ENCODE peak calls at places on chromosomes 5 and 9, in four cellular contexts. One of them, this sample, is unnamed.

GRCh38 chr5:164824671-164825070 is 1319.3 kb downstream of the MAT2B start:
- DNase-seq in uterus: no peak
- DNase-seq in heart right ventricle: no peak
- DNase-seq in IMR-90: no peak
- DNase-seq in this sample: no peak

GRCh38 chr9:125435776-125436612 is 174.4 kb downstream of the GAPVD1 start:
- DNase-seq in heart right ventricle: no peak
- DNase-seq in uterus: no peak
- DNase-seq in IMR-90: no peak
- DNase-seq in this sample: no peak

GRCh38 chr9:34503406-34503805 is 19.4 kb downstream of the ENHO start:
- DNase-seq in IMR-90: no peak
- DNase-seq in uterus: no peak
- DNase-seq in heart right ventricle: no peak
- DNase-seq in this sample: no peak

GRCh38 chr5:132265336-132266030 is 8.0 kb downstream of the PDLIM4 start:
- DNase-seq in uterus: peak
- DNase-seq in IMR-90: peak
- DNase-seq in heart right ventricle: peak
- DNase-seq in this sample: peak

GRCh38 chr5:64497390-64497789 is 8.4 kb upstream of the RGS7BP start:
- DNase-seq in heart right ventricle: no peak
- DNase-seq in uterus: no peak
- DNase-seq in IMR-90: peak
- DNase-seq in this sample: peak

GRCh38 chr5:134554319-134555222 is 29.1 kb downstream of the JADE2 start:
- DNase-seq in uterus: peak
- DNase-seq in heart right ventricle: peak
- DNase-seq in IMR-90: peak
- DNase-seq in this sample: peak

GRCh38 chr5:370311-370958 is 48.9 kb downstream of the AHRR start:
- DNase-seq in IMR-90: no peak
- DNase-seq in uterus: no peak
- DNase-seq in heart right ventricle: no peak
- DNase-seq in this sample: no peak

GRCh38 chr5:100157066-100157465 is 378.1 kb upstream of the FAM174A start:
- DNase-seq in uterus: no peak
- DNase-seq in heart right ventricle: no peak
- DNase-seq in IMR-90: no peak
- DNase-seq in this sample: no peak

GRCh38 chr9:133340916-133341315 is 4.9 kb upstream of the SURF6 start:
- DNase-seq in heart right ventricle: no peak
- DNase-seq in IMR-90: no peak
- DNase-seq in uterus: no peak
- DNase-seq in this sample: no peak

GRCh38 chr5:98111686-98112085 is 661.8 kb upstream of the RGMB start:
- DNase-seq in uterus: no peak
- DNase-seq in IMR-90: peak
- DNase-seq in heart right ventricle: no peak
- DNase-seq in this sample: peak
- TF ChIP-seq CTCF in uterus: no peak
- TF ChIP-seq CTCF in IMR-90: no peak
- TF ChIP-seq CTCF in heart right ventricle: no peak
- TF ChIP-seq CTCF in this sample: peak

DNA sequence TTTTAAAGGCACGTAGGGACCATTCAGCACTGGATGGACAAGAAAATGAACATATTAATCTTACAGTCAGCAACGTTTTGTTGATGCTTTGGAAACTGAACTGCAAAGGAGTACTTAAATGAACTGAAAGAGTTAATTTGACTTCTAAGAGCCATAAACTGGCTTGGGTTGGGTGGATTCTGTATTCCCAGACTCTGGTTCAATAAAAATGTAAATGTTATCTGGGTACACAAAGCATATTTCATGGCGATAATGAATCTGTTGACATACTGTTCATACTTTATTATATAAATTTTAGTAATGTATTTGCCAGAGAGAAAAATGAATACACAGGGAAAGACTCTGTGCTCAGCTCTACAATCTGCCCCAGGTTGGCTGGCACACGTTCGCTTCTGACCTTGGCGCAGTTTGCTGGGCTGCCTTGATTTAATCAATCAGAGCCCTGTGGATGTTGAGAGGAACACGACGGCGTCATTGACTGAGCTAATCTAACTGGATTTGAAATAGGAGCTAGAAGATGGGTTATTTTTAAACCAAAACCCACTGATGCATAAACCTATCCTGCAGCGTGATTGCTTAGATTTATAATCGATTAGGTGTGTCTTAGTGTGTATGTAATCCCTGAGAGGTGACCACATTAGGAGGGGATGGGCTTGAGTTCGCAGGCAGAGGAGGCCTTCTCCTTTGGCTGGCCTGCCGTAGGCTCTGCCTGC is 4.1 kb upstream of the ADCY2 start:
- DNase-seq in uterus: no peak
- DNase-seq in IMR-90: no peak
- DNase-seq in heart right ventricle: no peak
- DNase-seq in this sample: no peak
- H3K27ac ChIP-seq in uterus: no peak
- H3K27ac ChIP-seq in IMR-90: no peak
- H3K27ac ChIP-seq in heart right ventricle: no peak
- H3K27ac ChIP-seq in this sample: no peak

DNA sequence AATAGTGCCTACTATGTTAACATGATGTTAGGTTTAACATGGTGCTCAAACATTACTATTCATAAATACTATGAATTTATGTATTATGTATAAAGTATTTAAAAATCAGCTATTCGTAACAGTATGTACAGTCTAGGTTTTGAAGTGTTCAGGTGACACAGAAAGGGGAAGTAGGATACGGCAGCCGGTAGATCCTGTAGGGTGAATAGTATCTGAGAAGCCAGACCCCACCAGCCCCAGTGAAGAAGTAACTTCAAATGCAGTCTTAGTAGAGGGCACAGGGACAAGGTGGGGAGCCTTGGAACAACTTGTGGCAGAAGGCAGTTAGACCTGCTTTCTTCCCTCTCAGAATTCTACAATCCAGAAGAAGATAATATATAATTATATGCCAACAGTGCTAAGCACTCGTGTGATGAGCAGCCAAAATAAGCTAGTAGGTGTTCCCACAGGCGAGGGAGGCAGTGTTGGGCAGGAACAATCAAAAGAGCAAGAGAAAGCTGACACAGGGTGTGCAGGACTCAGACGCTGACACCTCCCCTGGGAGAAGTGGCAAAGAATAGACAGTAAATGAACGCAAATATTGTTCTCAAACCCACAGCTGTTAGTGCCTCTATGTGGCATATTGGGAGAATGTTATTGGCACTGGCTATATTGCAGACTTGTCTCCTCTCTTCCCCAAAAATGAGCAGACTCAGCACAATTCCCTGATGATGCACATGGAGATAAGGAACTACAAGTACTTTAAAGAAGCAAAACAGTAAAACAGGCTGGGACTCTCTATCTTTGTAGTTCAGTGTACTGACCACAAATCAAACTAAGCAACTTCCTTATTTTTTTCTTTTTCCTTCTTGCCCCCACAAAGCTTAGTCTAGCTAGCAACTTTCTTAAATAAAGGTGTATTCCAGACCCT is 4.6 kb downstream of the ZNF367 start:
- DNase-seq in IMR-90: no peak
- DNase-seq in heart right ventricle: no peak
- DNase-seq in uterus: no peak
- DNase-seq in this sample: no peak
- H3K4me3 ChIP-seq in IMR-90: no peak
- H3K4me3 ChIP-seq in heart right ventricle: no peak
- H3K4me3 ChIP-seq in uterus: no peak
- H3K4me3 ChIP-seq in this sample: no peak

DNA sequence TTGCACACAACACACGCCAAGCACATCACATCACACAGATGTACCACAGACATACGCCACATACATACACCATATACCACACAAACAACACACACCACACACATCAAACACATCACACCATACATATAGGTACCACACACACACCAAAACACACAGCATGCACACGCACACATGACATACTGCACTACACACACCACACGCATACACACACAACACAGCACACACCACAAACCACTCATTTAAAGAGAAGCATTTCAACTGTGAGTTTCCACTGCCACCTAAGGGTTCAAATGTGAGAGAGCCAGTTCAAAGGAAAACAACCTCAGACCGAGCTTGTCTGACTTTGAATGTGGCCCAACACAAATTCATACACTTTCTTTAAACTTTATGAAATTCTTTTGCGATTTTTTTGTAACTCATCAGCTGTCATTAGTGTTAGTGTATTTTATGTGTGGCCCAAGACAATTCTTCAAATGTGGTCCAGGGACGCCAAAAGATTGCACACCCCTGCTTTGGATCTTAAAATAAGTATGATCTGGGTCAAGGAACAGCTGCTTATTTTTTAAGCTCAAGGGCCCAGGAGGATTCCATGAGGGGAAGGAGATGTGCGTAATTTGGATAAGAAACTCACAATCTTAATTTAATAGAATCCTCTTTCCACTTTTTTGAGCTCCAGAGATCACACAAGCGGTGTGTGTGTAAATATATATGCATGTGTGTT is 494.6 kb downstream of the GADD45G start:
- DNase-seq in uterus: no peak
- DNase-seq in heart right ventricle: no peak
- DNase-seq in IMR-90: peak
- DNase-seq in this sample: peak
- TF ChIP-seq CTCF in uterus: peak
- TF ChIP-seq CTCF in heart right ventricle: no peak
- TF ChIP-seq CTCF in IMR-90: peak
- TF ChIP-seq CTCF in this sample: peak

GRCh38 chr5:61332369-61332745 is 299 bp downstream of the ZSWIM6 start:
- DNase-seq in heart right ventricle: peak
- DNase-seq in uterus: peak
- DNase-seq in IMR-90: no peak
- DNase-seq in this sample: no peak

GRCh38 chr5:61330879-61331406 is 1.1 kb upstream of the ZSWIM6 start:
- DNase-seq in heart right ventricle: peak
- DNase-seq in IMR-90: peak
- DNase-seq in uterus: peak
- DNase-seq in this sample: no peak

GRCh38 chr5:61332891-61333350 is 863 bp downstream of the ZSWIM6 start:
- DNase-seq in heart right ventricle: no peak
- DNase-seq in uterus: peak
- DNase-seq in IMR-90: peak
- DNase-seq in this sample: no peak

GRCh38 chr5:61330341-61330878 is 1.6 kb upstream of the ZSWIM6 start:
- DNase-seq in uterus: peak
- DNase-seq in IMR-90: peak
- DNase-seq in heart right ventricle: peak
- DNase-seq in this sample: no peak

GRCh38 chr5:61331407-61332368 is at the start of gene ZSWIM6:
- DNase-seq in uterus: peak
- DNase-seq in heart right ventricle: peak
- DNase-seq in IMR-90: peak
- DNase-seq in this sample: peak
- H3K27ac ChIP-seq in uterus: peak
- H3K27ac ChIP-seq in heart right ventricle: peak
- H3K27ac ChIP-seq in IMR-90: peak
- H3K27ac ChIP-seq in this sample: peak

DNA sequence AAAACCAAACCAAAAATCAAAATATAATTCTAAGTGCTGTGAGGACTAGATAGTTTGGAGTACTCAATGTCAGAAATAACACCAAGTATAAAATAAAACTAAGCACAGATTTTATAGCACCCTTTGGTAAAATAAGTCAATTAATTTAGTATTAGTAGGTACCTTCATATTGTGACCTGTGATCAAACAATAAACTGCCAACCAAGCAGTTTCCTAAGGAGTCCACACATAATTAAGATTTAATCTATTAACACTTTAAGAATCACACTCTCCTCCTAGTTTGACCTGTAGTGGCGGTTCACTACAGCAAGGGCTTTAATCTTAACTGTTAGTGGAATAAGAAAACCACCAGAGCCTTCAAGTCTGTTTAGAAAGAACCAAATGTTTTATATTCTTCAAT is 2.8 kb downstream of the HNRNPK start:
- DNase-seq in uterus: no peak
- DNase-seq in heart right ventricle: no peak
- DNase-seq in IMR-90: no peak
- DNase-seq in this sample: no peak
- H3K4me3 ChIP-seq in uterus: peak
- H3K4me3 ChIP-seq in heart right ventricle: peak
- H3K4me3 ChIP-seq in IMR-90: no peak
- H3K4me3 ChIP-seq in this sample: peak

DNA sequence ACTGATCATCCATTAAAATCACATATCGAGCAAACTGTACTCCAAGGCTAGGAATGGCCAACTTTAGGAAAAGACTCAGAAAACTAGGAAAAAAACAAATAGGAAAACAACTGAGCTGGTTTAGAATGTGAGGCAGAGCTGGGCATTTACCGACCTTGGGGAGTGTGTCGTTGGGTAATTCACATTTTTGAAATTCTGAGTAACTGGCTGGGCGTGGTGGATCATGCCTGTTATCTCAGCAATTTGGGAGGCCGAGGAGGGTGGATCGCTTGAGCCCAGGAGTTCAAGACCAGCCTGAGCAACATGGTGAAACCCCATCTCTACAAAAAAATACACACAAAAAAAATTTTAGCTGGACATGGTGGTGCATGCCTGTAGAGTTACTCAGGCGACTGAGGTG is 70.1 kb downstream of the ZFAND5 start:
- DNase-seq in heart right ventricle: no peak
- DNase-seq in IMR-90: no peak
- DNase-seq in uterus: no peak
- DNase-seq in this sample: no peak
- TF ChIP-seq CTCF in heart right ventricle: no peak
- TF ChIP-seq CTCF in IMR-90: no peak
- TF ChIP-seq CTCF in uterus: no peak
- TF ChIP-seq CTCF in this sample: no peak